ENCODE peak calls at places on chromosomes 12 and 14, in six cellular contexts. One of them, this sample, is unnamed. For H3K4me1, the result is how much of the 10 kb centered on the place peaks cover.

GRCh38 chr12:3607039-3607719 is 116.2 kb downstream of the PRMT8 start:
- DNase-seq in RWPE2: no peak
- DNase-seq in astrocyte: no peak
- DNase-seq in HCT116: no peak
- DNase-seq in trophoblast cell: no peak
- DNase-seq in left lung: no peak
- DNase-seq in this sample: no peak

GRCh38 chr14:73239463-73240241 is 2.3 kb downstream of the PAPLN start:
- DNase-seq in RWPE2: peak
- DNase-seq in astrocyte: peak
- DNase-seq in HCT116: no peak
- DNase-seq in trophoblast cell: peak
- DNase-seq in left lung: no peak
- DNase-seq in this sample: no peak

GRCh38 chr12:78864483-78865296 is at the start of gene SYT1:
- DNase-seq in RWPE2: peak
- DNase-seq in astrocyte: peak
- DNase-seq in HCT116: no peak
- DNase-seq in trophoblast cell: no peak
- DNase-seq in left lung: peak
- DNase-seq in this sample: peak

GRCh38 chr14:74649673-74650072 is 37.6 kb upstream of the LTBP2 start:
- DNase-seq in RWPE2: no peak
- DNase-seq in astrocyte: no peak
- DNase-seq in HCT116: no peak
- DNase-seq in trophoblast cell: peak
- DNase-seq in left lung: no peak
- DNase-seq in this sample: no peak

GRCh38 chr14:59787045-59787674 is 83.4 kb downstream of the RTN1 start:
- DNase-seq in RWPE2: no peak
- DNase-seq in astrocyte: no peak
- DNase-seq in HCT116: no peak
- DNase-seq in trophoblast cell: no peak
- DNase-seq in left lung: no peak
- DNase-seq in this sample: no peak

GRCh38 chr14:68143341-68143807 is 323.8 kb downstream of the RAD51B start:
- DNase-seq in RWPE2: no peak
- DNase-seq in astrocyte: peak
- DNase-seq in HCT116: no peak
- DNase-seq in trophoblast cell: no peak
- DNase-seq in left lung: peak
- DNase-seq in this sample: peak

GRCh38 chr12:122963928-122964240 is 2.4 kb downstream of the ABCB9 start:
- DNase-seq in RWPE2: no peak
- DNase-seq in astrocyte: peak
- DNase-seq in HCT116: no peak
- DNase-seq in trophoblast cell: no peak
- DNase-seq in left lung: peak
- DNase-seq in this sample: no peak

GRCh38 chr12:111224196-111225066 is 144.5 kb downstream of the PHETA1 start:
- DNase-seq in RWPE2: no peak
- DNase-seq in astrocyte: no peak
- DNase-seq in HCT116: no peak
- DNase-seq in trophoblast cell: no peak
- DNase-seq in left lung: no peak
- DNase-seq in this sample: no peak

GRCh38 chr12:63668028-63668799 is at the start of gene DPY19L2:
- DNase-seq in RWPE2: peak
- DNase-seq in astrocyte: peak
- DNase-seq in HCT116: no peak
- DNase-seq in trophoblast cell: peak
- DNase-seq in left lung: peak
- DNase-seq in this sample: peak

GRCh38 chr14:100830681-100831080 is 4.8 kb downstream of the MEG3 start:
- DNase-seq in RWPE2: no peak
- DNase-seq in astrocyte: no peak
- DNase-seq in HCT116: no peak
- DNase-seq in trophoblast cell: no peak
- DNase-seq in left lung: no peak
- DNase-seq in this sample: no peak

GRCh38 chr14:31678421-31679249 is 117.4 kb downstream of the NUBPL start:
- DNase-seq in RWPE2: no peak
- DNase-seq in astrocyte: no peak
- DNase-seq in HCT116: no peak
- DNase-seq in trophoblast cell: no peak
- DNase-seq in left lung: no peak
- DNase-seq in this sample: no peak

GRCh38 chr12:114744696-114745095 is 60.7 kb upstream of the TBX3 start:
- DNase-seq in RWPE2: no peak
- DNase-seq in astrocyte: no peak
- DNase-seq in HCT116: no peak
- DNase-seq in trophoblast cell: no peak
- DNase-seq in left lung: no peak
- DNase-seq in this sample: peak

GRCh38 chr12:14454098-14454907 is 88.8 kb downstream of the ATF7IP start:
- DNase-seq in RWPE2: no peak
- DNase-seq in astrocyte: peak
- DNase-seq in HCT116: peak
- DNase-seq in trophoblast cell: peak
- DNase-seq in left lung: no peak
- DNase-seq in this sample: peak

GRCh38 chr14:44530482-44530881 is 23.4 kb upstream of the FSCB start:
- DNase-seq in RWPE2: no peak
- DNase-seq in astrocyte: no peak
- DNase-seq in HCT116: no peak
- DNase-seq in trophoblast cell: no peak
- DNase-seq in left lung: no peak
- DNase-seq in this sample: no peak

GRCh38 chr12:16389594-16389993 is 42.1 kb downstream of the MGST1 start:
- DNase-seq in RWPE2: no peak
- DNase-seq in astrocyte: peak
- DNase-seq in HCT116: no peak
- DNase-seq in trophoblast cell: peak
- DNase-seq in left lung: no peak
- DNase-seq in this sample: no peak

GRCh38 chr12:108766294-108766693 is 35.0 kb upstream of the CORO1C start:
- DNase-seq in RWPE2: no peak
- DNase-seq in astrocyte: no peak
- DNase-seq in HCT116: no peak
- DNase-seq in trophoblast cell: no peak
- DNase-seq in left lung: no peak
- DNase-seq in this sample: no peak

GRCh38 chr14:87076146-87076545 is 916.8 kb downstream of the GALC start:
- DNase-seq in RWPE2: no peak
- DNase-seq in astrocyte: no peak
- DNase-seq in HCT116: no peak
- DNase-seq in trophoblast cell: peak
- DNase-seq in left lung: no peak
- DNase-seq in this sample: no peak

GRCh38 chr14:100855256-100855930 is 29.5 kb downstream of the MEG3 start:
- DNase-seq in RWPE2: peak
- DNase-seq in astrocyte: no peak
- DNase-seq in HCT116: no peak
- DNase-seq in trophoblast cell: no peak
- DNase-seq in left lung: no peak
- DNase-seq in this sample: no peak

GRCh38 chr14:90450151-90450550 is 53.3 kb downstream of the CALM1 start:
- DNase-seq in RWPE2: no peak
- DNase-seq in astrocyte: no peak
- DNase-seq in HCT116: no peak
- DNase-seq in trophoblast cell: no peak
- DNase-seq in left lung: no peak
- DNase-seq in this sample: no peak

GRCh38 chr12:53064613-53065415 is 14.4 kb downstream of the SPRYD3 start:
- DNase-seq in RWPE2: peak
- DNase-seq in astrocyte: no peak
- DNase-seq in HCT116: no peak
- DNase-seq in trophoblast cell: no peak
- DNase-seq in left lung: no peak
- DNase-seq in this sample: no peak

GRCh38 chr12:12903642-12904609 is 12.6 kb downstream of the GPRC5A start:
- DNase-seq in RWPE2: no peak
- DNase-seq in astrocyte: no peak
- DNase-seq in HCT116: peak
- DNase-seq in trophoblast cell: no peak
- DNase-seq in left lung: no peak
- DNase-seq in this sample: peak

GRCh38 chr14:58426819-58427288 is 477 bp downstream of the TIMM9 start:
- DNase-seq in RWPE2: no peak
- DNase-seq in astrocyte: peak
- DNase-seq in HCT116: no peak
- DNase-seq in trophoblast cell: peak
- DNase-seq in left lung: peak
- DNase-seq in this sample: peak

GRCh38 chr14:63478024-63478423 is 65.2 kb downstream of the PPP2R5E start:
- DNase-seq in RWPE2: no peak
- DNase-seq in astrocyte: no peak
- DNase-seq in HCT116: no peak
- DNase-seq in trophoblast cell: no peak
- DNase-seq in left lung: no peak
- DNase-seq in this sample: no peak

GRCh38 chr14:88189040-88189839 is 133.8 kb downstream of the KCNK10 start:
- DNase-seq in RWPE2: no peak
- DNase-seq in astrocyte: peak
- DNase-seq in HCT116: peak
- DNase-seq in trophoblast cell: peak
- DNase-seq in left lung: peak
- DNase-seq in this sample: peak

DNA sequence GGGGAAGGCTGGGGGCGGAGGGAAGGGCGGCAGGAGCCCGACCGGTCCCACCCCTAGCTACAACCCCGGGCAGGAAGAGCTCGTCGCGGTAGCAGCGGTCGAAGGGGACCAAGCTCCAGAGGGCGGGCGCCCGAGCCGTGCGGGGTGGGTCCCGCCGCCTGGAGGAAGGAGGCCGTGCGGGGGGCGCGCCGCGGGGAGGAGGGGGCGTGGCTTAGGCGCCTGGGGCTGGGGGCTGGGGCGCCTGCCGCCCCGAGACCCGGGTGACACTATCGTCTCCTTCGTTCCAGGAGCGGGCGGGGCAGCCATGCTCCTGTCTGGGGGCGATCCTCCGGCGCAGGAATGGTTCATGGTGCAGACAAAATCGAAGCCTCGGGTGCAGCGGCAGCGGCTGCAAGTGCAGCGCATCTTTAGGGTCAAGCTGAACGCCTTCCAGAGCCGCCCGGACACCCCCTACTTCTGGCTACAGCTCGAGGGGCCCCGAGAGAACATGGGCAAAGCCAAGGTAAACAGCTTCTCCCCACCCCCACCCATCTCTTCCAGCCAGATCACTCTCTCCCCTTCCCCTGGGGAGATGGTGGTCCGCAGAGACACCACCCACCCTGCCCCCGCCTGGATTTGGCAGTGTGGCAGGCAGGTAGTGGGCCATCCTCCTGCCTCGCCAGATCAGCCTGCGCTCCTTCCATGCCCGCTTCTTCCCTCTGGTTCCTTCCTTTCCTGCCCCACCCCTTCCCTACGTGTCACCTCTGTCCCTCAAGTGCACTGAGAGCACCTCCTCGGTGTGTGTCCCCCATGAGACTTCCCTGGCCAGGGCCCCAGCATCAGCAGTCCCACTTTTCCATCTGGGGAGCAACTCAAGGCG is at the start of gene NYNRIN:
- DNase-seq in RWPE2: no peak
- DNase-seq in astrocyte: peak
- DNase-seq in HCT116: no peak
- DNase-seq in trophoblast cell: peak
- DNase-seq in left lung: peak
- DNase-seq in this sample: peak
- H3K4me1 ChIP-seq in RWPE2: under half
- H3K4me1 ChIP-seq in astrocyte: under half
- H3K4me1 ChIP-seq in HCT116: under half
- H3K4me1 ChIP-seq in trophoblast cell: under half
- H3K4me1 ChIP-seq in left lung: under half
- H3K4me1 ChIP-seq in this sample: under half

GRCh38 chr12:128726866-128727265 is 96.9 kb downstream of the SLC15A4 start:
- DNase-seq in RWPE2: no peak
- DNase-seq in astrocyte: no peak
- DNase-seq in HCT116: no peak
- DNase-seq in trophoblast cell: no peak
- DNase-seq in left lung: no peak
- DNase-seq in this sample: no peak
- H3K4me1 ChIP-seq in RWPE2: under half
- H3K4me1 ChIP-seq in astrocyte: under half
- H3K4me1 ChIP-seq in HCT116: under half
- H3K4me1 ChIP-seq in trophoblast cell: under half
- H3K4me1 ChIP-seq in left lung: under half
- H3K4me1 ChIP-seq in this sample: under half

GRCh38 chr12:86143162-86143561 is 113.0 kb downstream of the MGAT4C start:
- DNase-seq in RWPE2: no peak
- DNase-seq in astrocyte: no peak
- DNase-seq in HCT116: no peak
- DNase-seq in trophoblast cell: no peak
- DNase-seq in left lung: no peak
- DNase-seq in this sample: no peak
- H3K4me1 ChIP-seq in RWPE2: under half
- H3K4me1 ChIP-seq in astrocyte: under half
- H3K4me1 ChIP-seq in HCT116: under half
- H3K4me1 ChIP-seq in trophoblast cell: under half
- H3K4me1 ChIP-seq in left lung: under half
- H3K4me1 ChIP-seq in this sample: under half

GRCh38 chr12:6868211-6869048 is 1.1 kb downstream of the TPI1 start:
- DNase-seq in RWPE2: no peak
- DNase-seq in astrocyte: no peak
- DNase-seq in HCT116: no peak
- DNase-seq in trophoblast cell: no peak
- DNase-seq in left lung: no peak
- DNase-seq in this sample: no peak

GRCh38 chr12:6873094-6874006 is at the start of gene SPSB2:
- DNase-seq in RWPE2: peak
- DNase-seq in astrocyte: peak
- DNase-seq in HCT116: peak
- DNase-seq in trophoblast cell: peak
- DNase-seq in left lung: peak
- DNase-seq in this sample: peak

GRCh38 chr12:6872073-6873048 is 742 bp downstream of the SPSB2 start:
- DNase-seq in RWPE2: peak
- DNase-seq in astrocyte: no peak
- DNase-seq in HCT116: peak
- DNase-seq in trophoblast cell: peak
- DNase-seq in left lung: peak
- DNase-seq in this sample: peak

GRCh38 chr12:6869049-6870021 is 2.0 kb downstream of the TPI1 start:
- DNase-seq in RWPE2: no peak
- DNase-seq in astrocyte: no peak
- DNase-seq in HCT116: peak
- DNase-seq in trophoblast cell: peak
- DNase-seq in left lung: peak
- DNase-seq in this sample: peak

GRCh38 chr12:6871052-6871957 is 1.8 kb downstream of the SPSB2 start:
- DNase-seq in RWPE2: peak
- DNase-seq in astrocyte: no peak
- DNase-seq in HCT116: peak
- DNase-seq in trophoblast cell: peak
- DNase-seq in left lung: peak
- DNase-seq in this sample: peak
- H3K4me1 ChIP-seq in RWPE2: under half
- H3K4me1 ChIP-seq in astrocyte: under half
- H3K4me1 ChIP-seq in HCT116: half or more
- H3K4me1 ChIP-seq in trophoblast cell: under half
- H3K4me1 ChIP-seq in left lung: half or more
- H3K4me1 ChIP-seq in this sample: under half

GRCh38 chr14:96512602-96513397 is 10.6 kb downstream of the PAPOLA start:
- DNase-seq in RWPE2: no peak
- DNase-seq in astrocyte: no peak
- DNase-seq in HCT116: no peak
- DNase-seq in trophoblast cell: peak
- DNase-seq in left lung: no peak
- DNase-seq in this sample: no peak
- H3K4me1 ChIP-seq in RWPE2: under half
- H3K4me1 ChIP-seq in astrocyte: under half
- H3K4me1 ChIP-seq in HCT116: under half
- H3K4me1 ChIP-seq in trophoblast cell: under half
- H3K4me1 ChIP-seq in left lung: half or more
- H3K4me1 ChIP-seq in this sample: under half